ENCODE peak calls at places on chromosomes 16 and 17, in eight cellular contexts. L is H54, S is breast epithelium, R is esophagus muscularis mucosa, B is ovary, H is stomach, C is lower leg skin, K is right lobe of liver. T is an unnamed sample.

GRCh38 chr17:16551878-16552636 is 16.9 kb downstream of the ZNF287 start:
- DNase-seq in S (no peak), L (no peak), R (no peak), H (no peak), C (no peak), B (no peak), K (no peak), T (no peak)

GRCh38 chr17:21213491-21214014 is 408 bp downstream of the TMEM11 start:
- DNase-seq in R (no peak), C (peak; percentile 89), B (no peak), L (peak; percentile 42), S (no peak), K (no peak), H (peak; percentile 47), T (peak; percentile 50)

GRCh38 chr17:3845361-3845753 is 689 bp downstream of the NCBP3 start:
- DNase-seq in C (no peak), S (no peak), L (no peak), K (no peak), B (no peak), R (no peak), H (no peak), T (peak; percentile 33)

GRCh38 chr17:50375858-50376538 is 3.0 kb downstream of the EME1 start:
- DNase-seq in H (no peak), L (no peak), S (no peak), R (no peak), K (no peak), B (no peak), C (no peak), T (no peak)

GRCh38 chr16:86317617-86318021 is 192.7 kb upstream of the FOXF1 start:
- DNase-seq in B (no peak), S (no peak), K (no peak), R (no peak), L (no peak), C (no peak), H (no peak), T (no peak)

GRCh38 chr16:89097528-89097846 is 3.8 kb downstream of the ACSF3 start:
- DNase-seq in C (no peak), H (no peak), R (no peak), L (no peak), K (no peak), B (no peak), S (no peak), T (no peak)

GRCh38 chr17:35931794-35932419 is 1.3 kb upstream of the RDM1 start:
- DNase-seq in S (no peak), H (no peak), L (no peak), K (no peak), B (no peak), R (no peak), C (peak; percentile 18), T (no peak)

GRCh38 chr16:76235426-76235825 is 41.8 kb upstream of the CNTNAP4 start:
- DNase-seq in C (no peak), R (no peak), L (no peak), S (no peak), H (no peak), B (no peak), K (no peak), T (no peak)

GRCh38 chr17:77857613-77858012 is 100.9 kb upstream of the TNRC6C start:
- DNase-seq in B (no peak), L (no peak), K (no peak), R (no peak), C (no peak), S (no peak), H (no peak), T (no peak)

GRCh38 chr17:73013816-73014663 is 78.4 kb downstream of the SLC39A11 start:
- DNase-seq in S (no peak), K (no peak), B (no peak), C (no peak), H (no peak), L (peak; percentile 86), R (no peak), T (no peak)

GRCh38 chr16:76768316-76768715 is 422.7 kb upstream of the MON1B start:
- DNase-seq in L (no peak), C (no peak), R (no peak), S (no peak), H (no peak), K (no peak), B (no peak), T (no peak)

GRCh38 chr17:62627219-62627903 is at the start of gene MRC2:
- DNase-seq in C (peak; percentile 92), S (no peak), H (no peak), K (no peak), L (peak; percentile 87), R (no peak), B (peak; percentile 87), T (peak; percentile 14)

GRCh38 chr17:14203392-14203791 is 33.3 kb downstream of the CDRT15 start:
- DNase-seq in B (no peak), L (no peak), R (no peak), S (no peak), C (no peak), K (no peak), H (no peak), T (no peak)

GRCh38 chr16:50841081-50841886 is 99.4 kb downstream of the CYLD start:
- DNase-seq in H (no peak), B (peak; percentile 39), C (peak; percentile 81), K (no peak), S (no peak), R (no peak), L (no peak), T (no peak)

GRCh38 chr16:27972500-27972899 is 91.0 kb downstream of the GSG1L start:
- DNase-seq in R (no peak), B (no peak), S (no peak), C (peak; percentile 28), H (no peak), K (peak; percentile 37), L (peak; percentile 37), T (peak; percentile 50)

GRCh38 chr16:2912330-2913199 is 834 bp downstream of the FLYWCH1 start:
- DNase-seq in H (peak; percentile 33), B (peak; percentile 70), R (no peak), K (peak; percentile 54), S (no peak), L (no peak), C (peak; percentile 90), T (peak; percentile 28)

GRCh38 chr16:66503030-66503429 is 46.9 kb downstream of the TK2 start:
- DNase-seq in H (no peak), C (peak; percentile 86), S (peak; percentile 19), B (peak; percentile 81), R (no peak), L (no peak), K (peak; percentile 91), T (peak; percentile 43)

GRCh38 chr16:19696961-19697360 is 21.1 kb downstream of the KNOP1 start:
- DNase-seq in B (no peak), S (no peak), L (no peak), R (no peak), H (no peak), K (no peak), C (no peak), T (no peak)

GRCh38 chr17:37551788-37552187 is 57.4 kb downstream of the SYNRG start:
- DNase-seq in H (no peak), B (no peak), R (no peak), K (no peak), C (no peak), L (no peak), S (no peak), T (peak; percentile 12)
- TF ChIP-seq POLR2A in H (no peak), B (no peak), R (no peak), K (no peak), C (no peak), L (no peak), S (no peak), T (no peak)

GRCh38 chr17:66054242-66054641 is 137.7 kb downstream of the CEP112 start:
- DNase-seq in C (no peak), S (no peak), L (no peak), R (no peak), K (no peak), H (no peak), B (no peak), T (no peak)

DNA sequence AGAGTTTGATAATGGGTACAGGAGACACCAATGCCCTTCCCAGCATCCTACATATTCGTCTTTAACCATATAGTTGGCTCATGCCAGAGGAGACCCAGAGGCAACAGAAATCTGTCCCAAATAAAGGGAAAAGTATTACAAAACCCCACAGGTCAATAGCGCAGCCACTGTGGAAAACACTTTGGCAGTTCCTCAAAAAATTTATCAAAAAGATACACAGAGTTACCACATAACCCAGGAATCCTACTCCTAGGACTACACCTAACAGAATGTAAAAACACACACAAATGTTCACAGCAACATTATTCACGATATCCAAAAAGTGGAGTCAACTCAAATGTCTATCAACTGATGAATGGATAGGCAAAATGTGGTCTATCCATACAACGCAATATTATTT is 135.8 kb downstream of the CEP112 start:
- DNase-seq in B (no peak), C (no peak), L (no peak), R (no peak), H (no peak), S (no peak), K (no peak), T (no peak)
- TF ChIP-seq POLR2A in B (no peak), C (no peak), L (no peak), R (no peak), H (no peak), S (no peak), K (no peak), T (no peak)

DNA sequence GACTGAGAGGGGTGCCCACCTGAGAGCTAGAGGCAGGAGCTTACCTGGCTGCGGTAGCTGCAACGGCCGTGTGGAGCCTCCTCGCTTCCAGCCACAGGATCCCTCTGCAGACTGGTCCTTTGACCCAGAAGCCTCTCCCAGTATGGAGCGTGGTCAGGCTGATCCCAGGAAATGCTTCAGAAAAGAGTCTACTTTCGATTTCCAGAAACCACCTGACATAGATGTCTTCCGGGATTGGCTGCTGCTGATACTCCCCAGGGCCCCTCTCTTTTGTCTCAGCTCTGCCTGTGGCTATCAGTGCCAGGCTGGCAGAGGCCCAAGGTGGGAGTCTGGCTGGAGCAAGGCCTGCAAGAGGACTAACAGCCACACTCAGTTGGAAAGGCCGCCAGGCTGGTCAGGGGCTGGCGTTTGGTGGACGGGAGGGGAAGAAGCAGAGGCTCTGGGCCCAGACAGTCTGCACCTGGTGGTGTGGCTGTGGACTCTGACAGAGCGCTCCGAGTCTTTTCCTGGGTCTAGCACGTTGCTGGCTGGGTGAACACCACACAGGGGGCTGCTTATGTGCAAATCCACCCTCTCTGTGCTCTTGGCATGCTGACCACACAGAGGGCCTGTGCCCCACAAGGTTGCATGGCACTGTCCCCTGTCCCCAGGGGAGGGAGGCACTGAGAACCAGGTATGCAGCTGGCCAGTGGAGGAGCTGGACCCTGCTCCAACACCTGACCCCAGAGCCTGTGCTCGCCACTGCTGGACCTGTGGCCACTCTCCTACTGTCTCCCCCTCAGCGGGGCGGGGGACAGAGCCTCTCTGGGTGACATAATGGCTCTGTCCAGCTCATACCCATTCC is at the start of gene LGALS3BP:
- DNase-seq in C (no peak), R (no peak), L (peak; percentile 87), S (no peak), H (peak; percentile 77), B (peak; percentile 93), K (peak; percentile 65), T (peak; percentile 84)
- TF ChIP-seq POLR2A in C (no peak), R (no peak), L (peak; percentile 86), S (no peak), H (no peak), B (no peak), K (peak; percentile 40), T (no peak)

DNA sequence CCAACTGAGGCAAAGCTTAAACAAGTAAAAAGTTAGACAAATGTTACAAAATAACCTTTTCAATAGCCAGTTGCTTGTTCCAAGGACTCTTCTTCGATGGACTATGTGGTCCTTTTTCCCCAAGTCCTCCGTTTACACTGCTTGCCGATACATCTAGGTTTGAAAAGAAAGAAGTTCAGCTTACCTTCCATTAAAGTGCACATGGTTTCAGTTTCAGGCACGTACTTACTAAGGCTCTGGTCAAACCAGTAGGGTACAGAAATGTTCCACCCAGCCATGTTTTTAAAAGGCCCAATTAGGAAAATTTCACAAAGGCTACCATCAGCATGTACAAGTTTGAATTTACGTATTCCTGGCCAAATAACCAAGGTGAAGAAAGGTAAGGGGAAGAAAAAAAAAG is 2.1 kb downstream of the SRSF2 start:
- DNase-seq in K (no peak), S (no peak), R (no peak), C (no peak), B (no peak), H (no peak), L (no peak), T (no peak)
- TF ChIP-seq POLR2A in K (no peak), S (no peak), R (no peak), C (no peak), B (no peak), H (no peak), L (no peak), T (no peak)

T was measured in thyroid gland.